ENCODE peak calls at places on chromosomes 16 and 17, in eight cellular contexts. One of them, this sample, is unnamed.

GRCh38 chr17:66975614-66976378 is 11.3 kb downstream of the CACNG4 start:
- DNase-seq in NCI-H2029: no peak
- DNase-seq in pancreas: no peak
- DNase-seq in epithelial cell of esophagus: peak; percentile 57
- DNase-seq in stomach: peak; percentile 44
- DNase-seq in stimulated activated CD8-positive, alpha-beta memory T cell treated with anti-CD3 and anti-CD28 coated beads, Interleukin-7, amount 100 ng/mL, for 48 hours: no peak
- DNase-seq in neural crest cell: no peak
- DNase-seq in stimulated activated CD4-positive, alpha-beta T cell treated with anti-CD3 and anti-CD28 coated beads, Interleukin-1b, Interleukin-23, amount 100 ng/mL, for 1 hour: no peak
- DNase-seq in this sample: no peak

GRCh38 chr17:1039511-1040215 is 42.7 kb downstream of the TIMM22 start:
- DNase-seq in stimulated activated CD8-positive, alpha-beta memory T cell treated with anti-CD3 and anti-CD28 coated beads, Interleukin-7, amount 100 ng/mL, for 48 hours: no peak
- DNase-seq in pancreas: no peak
- DNase-seq in epithelial cell of esophagus: peak; percentile 15
- DNase-seq in NCI-H2029: no peak
- DNase-seq in stomach: peak; percentile 75
- DNase-seq in neural crest cell: peak; percentile 40
- DNase-seq in stimulated activated CD4-positive, alpha-beta T cell treated with anti-CD3 and anti-CD28 coated beads, Interleukin-1b, Interleukin-23, amount 100 ng/mL, for 1 hour: no peak
- DNase-seq in this sample: no peak

GRCh38 chr17:6279659-6280058 is 155.3 kb downstream of the AIPL1 start:
- DNase-seq in pancreas: no peak
- DNase-seq in neural crest cell: no peak
- DNase-seq in epithelial cell of esophagus: peak; percentile 77
- DNase-seq in stomach: no peak
- DNase-seq in stimulated activated CD8-positive, alpha-beta memory T cell treated with anti-CD3 and anti-CD28 coated beads, Interleukin-7, amount 100 ng/mL, for 48 hours: no peak
- DNase-seq in stimulated activated CD4-positive, alpha-beta T cell treated with anti-CD3 and anti-CD28 coated beads, Interleukin-1b, Interleukin-23, amount 100 ng/mL, for 1 hour: no peak
- DNase-seq in NCI-H2029: peak; percentile 13
- DNase-seq in this sample: no peak

GRCh38 chr16:75340715-75341500 is 89.5 kb upstream of the BCAR1 start:
- DNase-seq in stimulated activated CD4-positive, alpha-beta T cell treated with anti-CD3 and anti-CD28 coated beads, Interleukin-1b, Interleukin-23, amount 100 ng/mL, for 1 hour: no peak
- DNase-seq in stomach: no peak
- DNase-seq in stimulated activated CD8-positive, alpha-beta memory T cell treated with anti-CD3 and anti-CD28 coated beads, Interleukin-7, amount 100 ng/mL, for 48 hours: no peak
- DNase-seq in NCI-H2029: no peak
- DNase-seq in pancreas: no peak
- DNase-seq in epithelial cell of esophagus: peak; percentile 16
- DNase-seq in neural crest cell: no peak
- DNase-seq in this sample: no peak

GRCh38 chr16:87966685-87967185 is 15.5 kb downstream of the BANP start:
- DNase-seq in NCI-H2029: no peak
- DNase-seq in neural crest cell: no peak
- DNase-seq in epithelial cell of esophagus: peak; percentile 45
- DNase-seq in stimulated activated CD4-positive, alpha-beta T cell treated with anti-CD3 and anti-CD28 coated beads, Interleukin-1b, Interleukin-23, amount 100 ng/mL, for 1 hour: no peak
- DNase-seq in stimulated activated CD8-positive, alpha-beta memory T cell treated with anti-CD3 and anti-CD28 coated beads, Interleukin-7, amount 100 ng/mL, for 48 hours: no peak
- DNase-seq in pancreas: no peak
- DNase-seq in stomach: peak; percentile 68
- DNase-seq in this sample: no peak

GRCh38 chr16:20806168-20807050 is at the start of the genes ERI2 and REXO5:
- DNase-seq in stimulated activated CD4-positive, alpha-beta T cell treated with anti-CD3 and anti-CD28 coated beads, Interleukin-1b, Interleukin-23, amount 100 ng/mL, for 1 hour: peak; percentile 50
- DNase-seq in epithelial cell of esophagus: peak; percentile 95
- DNase-seq in neural crest cell: peak; percentile 94
- DNase-seq in stomach: peak; percentile 93
- DNase-seq in stimulated activated CD8-positive, alpha-beta memory T cell treated with anti-CD3 and anti-CD28 coated beads, Interleukin-7, amount 100 ng/mL, for 48 hours: peak; percentile 75
- DNase-seq in NCI-H2029: peak; percentile 94
- DNase-seq in pancreas: peak; percentile 91
- DNase-seq in this sample: peak; percentile 72

GRCh38 chr17:42984486-42984885 is 4.1 kb downstream of the RUNDC1 start:
- DNase-seq in stimulated activated CD4-positive, alpha-beta T cell treated with anti-CD3 and anti-CD28 coated beads, Interleukin-1b, Interleukin-23, amount 100 ng/mL, for 1 hour: no peak
- DNase-seq in stimulated activated CD8-positive, alpha-beta memory T cell treated with anti-CD3 and anti-CD28 coated beads, Interleukin-7, amount 100 ng/mL, for 48 hours: no peak
- DNase-seq in pancreas: no peak
- DNase-seq in epithelial cell of esophagus: no peak
- DNase-seq in neural crest cell: no peak
- DNase-seq in NCI-H2029: no peak
- DNase-seq in stomach: no peak
- DNase-seq in this sample: no peak

GRCh38 chr17:20266806-20267458 is 200.4 kb downstream of the LGALS9B start:
- DNase-seq in epithelial cell of esophagus: peak; percentile 82
- DNase-seq in stomach: no peak
- DNase-seq in pancreas: no peak
- DNase-seq in stimulated activated CD4-positive, alpha-beta T cell treated with anti-CD3 and anti-CD28 coated beads, Interleukin-1b, Interleukin-23, amount 100 ng/mL, for 1 hour: no peak
- DNase-seq in NCI-H2029: peak; percentile 9
- DNase-seq in stimulated activated CD8-positive, alpha-beta memory T cell treated with anti-CD3 and anti-CD28 coated beads, Interleukin-7, amount 100 ng/mL, for 48 hours: no peak
- DNase-seq in neural crest cell: no peak
- DNase-seq in this sample: no peak

GRCh38 chr17:40312131-40312731 is 3.3 kb downstream of the RARA start:
- DNase-seq in stomach: no peak
- DNase-seq in neural crest cell: no peak
- DNase-seq in pancreas: no peak
- DNase-seq in NCI-H2029: no peak
- DNase-seq in epithelial cell of esophagus: no peak
- DNase-seq in stimulated activated CD4-positive, alpha-beta T cell treated with anti-CD3 and anti-CD28 coated beads, Interleukin-1b, Interleukin-23, amount 100 ng/mL, for 1 hour: no peak
- DNase-seq in stimulated activated CD8-positive, alpha-beta memory T cell treated with anti-CD3 and anti-CD28 coated beads, Interleukin-7, amount 100 ng/mL, for 48 hours: no peak
- DNase-seq in this sample: no peak

GRCh38 chr16:69894675-69895074 is 56.5 kb upstream of the CLEC18A start:
- DNase-seq in pancreas: no peak
- DNase-seq in epithelial cell of esophagus: no peak
- DNase-seq in stimulated activated CD8-positive, alpha-beta memory T cell treated with anti-CD3 and anti-CD28 coated beads, Interleukin-7, amount 100 ng/mL, for 48 hours: no peak
- DNase-seq in stimulated activated CD4-positive, alpha-beta T cell treated with anti-CD3 and anti-CD28 coated beads, Interleukin-1b, Interleukin-23, amount 100 ng/mL, for 1 hour: no peak
- DNase-seq in neural crest cell: peak; percentile 13
- DNase-seq in NCI-H2029: no peak
- DNase-seq in stomach: peak; percentile 32
- DNase-seq in this sample: no peak

GRCh38 chr16:55605756-55606155 is 39.3 kb downstream of the CAPNS2 start:
- DNase-seq in stimulated activated CD4-positive, alpha-beta T cell treated with anti-CD3 and anti-CD28 coated beads, Interleukin-1b, Interleukin-23, amount 100 ng/mL, for 1 hour: no peak
- DNase-seq in neural crest cell: no peak
- DNase-seq in NCI-H2029: no peak
- DNase-seq in pancreas: no peak
- DNase-seq in epithelial cell of esophagus: no peak
- DNase-seq in stimulated activated CD8-positive, alpha-beta memory T cell treated with anti-CD3 and anti-CD28 coated beads, Interleukin-7, amount 100 ng/mL, for 48 hours: no peak
- DNase-seq in stomach: no peak
- DNase-seq in this sample: no peak

GRCh38 chr17:10295728-10296343 is 77.0 kb downstream of the MYH13 start:
- DNase-seq in NCI-H2029: no peak
- DNase-seq in stimulated activated CD4-positive, alpha-beta T cell treated with anti-CD3 and anti-CD28 coated beads, Interleukin-1b, Interleukin-23, amount 100 ng/mL, for 1 hour: peak; percentile 5
- DNase-seq in pancreas: peak; percentile 40
- DNase-seq in epithelial cell of esophagus: peak; percentile 6
- DNase-seq in neural crest cell: peak; percentile 60
- DNase-seq in stimulated activated CD8-positive, alpha-beta memory T cell treated with anti-CD3 and anti-CD28 coated beads, Interleukin-7, amount 100 ng/mL, for 48 hours: peak; percentile 9
- DNase-seq in stomach: no peak
- DNase-seq in this sample: no peak

GRCh38 chr17:13865650-13866049 is 203.7 kb upstream of the COX10 start:
- DNase-seq in stomach: no peak
- DNase-seq in NCI-H2029: no peak
- DNase-seq in stimulated activated CD4-positive, alpha-beta T cell treated with anti-CD3 and anti-CD28 coated beads, Interleukin-1b, Interleukin-23, amount 100 ng/mL, for 1 hour: no peak
- DNase-seq in pancreas: no peak
- DNase-seq in stimulated activated CD8-positive, alpha-beta memory T cell treated with anti-CD3 and anti-CD28 coated beads, Interleukin-7, amount 100 ng/mL, for 48 hours: no peak
- DNase-seq in epithelial cell of esophagus: no peak
- DNase-seq in neural crest cell: no peak
- DNase-seq in this sample: no peak

GRCh38 chr17:20187049-20187448 is 177.9 kb downstream of the SPECC1 start:
- DNase-seq in epithelial cell of esophagus: no peak
- DNase-seq in stomach: no peak
- DNase-seq in pancreas: no peak
- DNase-seq in stimulated activated CD4-positive, alpha-beta T cell treated with anti-CD3 and anti-CD28 coated beads, Interleukin-1b, Interleukin-23, amount 100 ng/mL, for 1 hour: no peak
- DNase-seq in NCI-H2029: no peak
- DNase-seq in stimulated activated CD8-positive, alpha-beta memory T cell treated with anti-CD3 and anti-CD28 coated beads, Interleukin-7, amount 100 ng/mL, for 48 hours: no peak
- DNase-seq in neural crest cell: no peak
- DNase-seq in this sample: no peak

GRCh38 chr16:87765473-87765775 is 362 bp downstream of the KLHDC4 start:
- DNase-seq in stomach: no peak
- DNase-seq in NCI-H2029: no peak
- DNase-seq in epithelial cell of esophagus: no peak
- DNase-seq in neural crest cell: no peak
- DNase-seq in stimulated activated CD8-positive, alpha-beta memory T cell treated with anti-CD3 and anti-CD28 coated beads, Interleukin-7, amount 100 ng/mL, for 48 hours: no peak
- DNase-seq in stimulated activated CD4-positive, alpha-beta T cell treated with anti-CD3 and anti-CD28 coated beads, Interleukin-1b, Interleukin-23, amount 100 ng/mL, for 1 hour: no peak
- DNase-seq in pancreas: no peak
- DNase-seq in this sample: no peak

GRCh38 chr16:86142801-86143236 is 243.9 kb downstream of the IRF8 start:
- DNase-seq in stimulated activated CD4-positive, alpha-beta T cell treated with anti-CD3 and anti-CD28 coated beads, Interleukin-1b, Interleukin-23, amount 100 ng/mL, for 1 hour: no peak
- DNase-seq in neural crest cell: no peak
- DNase-seq in stomach: no peak
- DNase-seq in NCI-H2029: no peak
- DNase-seq in stimulated activated CD8-positive, alpha-beta memory T cell treated with anti-CD3 and anti-CD28 coated beads, Interleukin-7, amount 100 ng/mL, for 48 hours: no peak
- DNase-seq in epithelial cell of esophagus: no peak
- DNase-seq in pancreas: no peak
- DNase-seq in this sample: no peak

GRCh38 chr17:62706598-62707424 is 79.3 kb downstream of the MRC2 start:
- DNase-seq in epithelial cell of esophagus: no peak
- DNase-seq in pancreas: no peak
- DNase-seq in NCI-H2029: no peak
- DNase-seq in stimulated activated CD4-positive, alpha-beta T cell treated with anti-CD3 and anti-CD28 coated beads, Interleukin-1b, Interleukin-23, amount 100 ng/mL, for 1 hour: no peak
- DNase-seq in neural crest cell: no peak
- DNase-seq in stimulated activated CD8-positive, alpha-beta memory T cell treated with anti-CD3 and anti-CD28 coated beads, Interleukin-7, amount 100 ng/mL, for 48 hours: no peak
- DNase-seq in stomach: no peak
- DNase-seq in this sample: no peak

GRCh38 chr17:1999557-2000251 is 25.4 kb downstream of the RTN4RL1 start:
- DNase-seq in stimulated activated CD4-positive, alpha-beta T cell treated with anti-CD3 and anti-CD28 coated beads, Interleukin-1b, Interleukin-23, amount 100 ng/mL, for 1 hour: no peak
- DNase-seq in stomach: peak; percentile 81
- DNase-seq in stimulated activated CD8-positive, alpha-beta memory T cell treated with anti-CD3 and anti-CD28 coated beads, Interleukin-7, amount 100 ng/mL, for 48 hours: no peak
- DNase-seq in epithelial cell of esophagus: peak; percentile 42
- DNase-seq in neural crest cell: peak; percentile 50
- DNase-seq in pancreas: peak; percentile 82
- DNase-seq in NCI-H2029: peak; percentile 41
- DNase-seq in this sample: no peak

GRCh38 chr16:53678756-53679334 is 24.8 kb downstream of the RPGRIP1L start:
- DNase-seq in stomach: no peak
- DNase-seq in stimulated activated CD4-positive, alpha-beta T cell treated with anti-CD3 and anti-CD28 coated beads, Interleukin-1b, Interleukin-23, amount 100 ng/mL, for 1 hour: no peak
- DNase-seq in NCI-H2029: no peak
- DNase-seq in epithelial cell of esophagus: no peak
- DNase-seq in stimulated activated CD8-positive, alpha-beta memory T cell treated with anti-CD3 and anti-CD28 coated beads, Interleukin-7, amount 100 ng/mL, for 48 hours: no peak
- DNase-seq in neural crest cell: no peak
- DNase-seq in pancreas: no peak
- DNase-seq in this sample: no peak

GRCh38 chr17:55348749-55349354 is 72.8 kb downstream of the MMD start:
- DNase-seq in NCI-H2029: peak; percentile 6
- DNase-seq in neural crest cell: peak; percentile 46
- DNase-seq in stimulated activated CD4-positive, alpha-beta T cell treated with anti-CD3 and anti-CD28 coated beads, Interleukin-1b, Interleukin-23, amount 100 ng/mL, for 1 hour: no peak
- DNase-seq in stimulated activated CD8-positive, alpha-beta memory T cell treated with anti-CD3 and anti-CD28 coated beads, Interleukin-7, amount 100 ng/mL, for 48 hours: no peak
- DNase-seq in epithelial cell of esophagus: peak; percentile 58
- DNase-seq in pancreas: peak; percentile 45
- DNase-seq in stomach: peak; percentile 63
- DNase-seq in this sample: peak; percentile 28

GRCh38 chr17:8140058-8140412 is 12.2 kb downstream of the PER1 start:
- DNase-seq in stimulated activated CD4-positive, alpha-beta T cell treated with anti-CD3 and anti-CD28 coated beads, Interleukin-1b, Interleukin-23, amount 100 ng/mL, for 1 hour: no peak
- DNase-seq in stimulated activated CD8-positive, alpha-beta memory T cell treated with anti-CD3 and anti-CD28 coated beads, Interleukin-7, amount 100 ng/mL, for 48 hours: no peak
- DNase-seq in stomach: no peak
- DNase-seq in neural crest cell: no peak
- DNase-seq in NCI-H2029: no peak
- DNase-seq in epithelial cell of esophagus: no peak
- DNase-seq in pancreas: peak; percentile 38
- DNase-seq in this sample: no peak

GRCh38 chr17:28871056-28871579 is 16.3 kb downstream of the ERAL1 start:
- DNase-seq in epithelial cell of esophagus: no peak
- DNase-seq in NCI-H2029: no peak
- DNase-seq in stimulated activated CD4-positive, alpha-beta T cell treated with anti-CD3 and anti-CD28 coated beads, Interleukin-1b, Interleukin-23, amount 100 ng/mL, for 1 hour: no peak
- DNase-seq in neural crest cell: no peak
- DNase-seq in stomach: no peak
- DNase-seq in stimulated activated CD8-positive, alpha-beta memory T cell treated with anti-CD3 and anti-CD28 coated beads, Interleukin-7, amount 100 ng/mL, for 48 hours: peak; percentile 35
- DNase-seq in pancreas: no peak
- DNase-seq in this sample: no peak

GRCh38 chr17:67617304-67617899 is 100.3 kb upstream of the NOL11 start:
- DNase-seq in NCI-H2029: no peak
- DNase-seq in pancreas: no peak
- DNase-seq in stomach: no peak
- DNase-seq in neural crest cell: no peak
- DNase-seq in stimulated activated CD4-positive, alpha-beta T cell treated with anti-CD3 and anti-CD28 coated beads, Interleukin-1b, Interleukin-23, amount 100 ng/mL, for 1 hour: no peak
- DNase-seq in stimulated activated CD8-positive, alpha-beta memory T cell treated with anti-CD3 and anti-CD28 coated beads, Interleukin-7, amount 100 ng/mL, for 48 hours: no peak
- DNase-seq in epithelial cell of esophagus: no peak
- DNase-seq in this sample: no peak

GRCh38 chr16:60329110-60329509 is 1595.0 kb upstream of the GOT2 start:
- DNase-seq in NCI-H2029: no peak
- DNase-seq in epithelial cell of esophagus: peak; percentile 54
- DNase-seq in stomach: no peak
- DNase-seq in neural crest cell: no peak
- DNase-seq in pancreas: no peak
- DNase-seq in stimulated activated CD8-positive, alpha-beta memory T cell treated with anti-CD3 and anti-CD28 coated beads, Interleukin-7, amount 100 ng/mL, for 48 hours: no peak
- DNase-seq in stimulated activated CD4-positive, alpha-beta T cell treated with anti-CD3 and anti-CD28 coated beads, Interleukin-1b, Interleukin-23, amount 100 ng/mL, for 1 hour: no peak
- DNase-seq in this sample: no peak

GRCh38 chr16:89004209-89004831 is 27.3 kb upstream of the CBFA2T3 start:
- DNase-seq in stimulated activated CD4-positive, alpha-beta T cell treated with anti-CD3 and anti-CD28 coated beads, Interleukin-1b, Interleukin-23, amount 100 ng/mL, for 1 hour: no peak
- DNase-seq in stomach: no peak
- DNase-seq in epithelial cell of esophagus: no peak
- DNase-seq in pancreas: no peak
- DNase-seq in neural crest cell: no peak
- DNase-seq in NCI-H2029: no peak
- DNase-seq in stimulated activated CD8-positive, alpha-beta memory T cell treated with anti-CD3 and anti-CD28 coated beads, Interleukin-7, amount 100 ng/mL, for 48 hours: no peak
- DNase-seq in this sample: no peak